ENCODE peak calls at places on chromosomes 1 and 21, in six cellular contexts. I is thyroid gland, P is lower leg skin, J is uterus, R is IMR-90, G is heart left ventricle. D is an unnamed sample.

GRCh38 chr1:25520446-25521061 is 22.9 kb upstream of the LDLRAP1 start:
- DNase-seq in P (peak), R (peak), G (no peak), J (peak), I (peak), D (peak)

GRCh38 chr1:239361403-239361802 is 25.0 kb upstream of the CHRM3 start:
- DNase-seq in J (no peak), I (no peak), P (no peak), R (peak), G (no peak), D (no peak)

GRCh38 chr1:43345119-43345518 is 7.5 kb downstream of the MPL start:
- DNase-seq in J (no peak), P (no peak), I (no peak), G (no peak), R (no peak), D (no peak)

GRCh38 chr1:157496121-157496526 is 56.2 kb downstream of the FCRL5 start:
- DNase-seq in I (peak), G (no peak), P (no peak), J (no peak), R (peak), D (peak)

GRCh38 chr1:79128726-79129125 is 122.2 kb upstream of the ADGRL4 start:
- DNase-seq in J (no peak), R (peak), G (no peak), P (no peak), I (no peak), D (no peak)

GRCh38 chr1:155175281-155175926 is 1.8 kb downstream of the TRIM46 start:
- DNase-seq in I (no peak), G (no peak), R (no peak), P (peak), J (no peak), D (no peak)

GRCh38 chr1:61742620-61743431 is 546 bp downstream of the PATJ start:
- DNase-seq in G (peak), I (peak), J (peak), R (peak), P (peak), D (peak)

GRCh38 chr21:45537111-45537745 is 5.0 kb downstream of the SLC19A1 start:
- DNase-seq in R (no peak), J (no peak), P (peak), I (peak), G (peak), D (no peak)

GRCh38 chr1:230002164-230002803 is 64.8 kb upstream of the GALNT2 start:
- DNase-seq in P (no peak), I (peak), J (no peak), R (no peak), G (no peak), D (peak)

GRCh38 chr1:185348995-185349394 is 32.0 kb upstream of the IVNS1ABP start:
- DNase-seq in P (no peak), J (no peak), R (no peak), I (no peak), G (no peak), D (no peak)

GRCh38 chr1:234261545-234261944 is 111.7 kb upstream of the COA6 start:
- DNase-seq in I (no peak), J (no peak), G (no peak), P (peak), R (no peak), D (no peak)

GRCh38 chr1:23695667-23696066 is 4.1 kb downstream of the RPL11 start:
- DNase-seq in R (no peak), P (no peak), I (no peak), G (no peak), J (no peak), D (no peak)
- TF ChIP-seq POLR2A in R (no peak), P (no peak), I (no peak), G (no peak), J (no peak), D (no peak)

GRCh38 chr1:41483960-41484844 is at the start of gene EDN2:
- DNase-seq in J (peak), I (peak), R (no peak), P (no peak), G (peak), D (peak)
- TF ChIP-seq CTCF in J (no peak), I (no peak), R (peak), P (no peak), G (no peak), D (no peak)

DNA sequence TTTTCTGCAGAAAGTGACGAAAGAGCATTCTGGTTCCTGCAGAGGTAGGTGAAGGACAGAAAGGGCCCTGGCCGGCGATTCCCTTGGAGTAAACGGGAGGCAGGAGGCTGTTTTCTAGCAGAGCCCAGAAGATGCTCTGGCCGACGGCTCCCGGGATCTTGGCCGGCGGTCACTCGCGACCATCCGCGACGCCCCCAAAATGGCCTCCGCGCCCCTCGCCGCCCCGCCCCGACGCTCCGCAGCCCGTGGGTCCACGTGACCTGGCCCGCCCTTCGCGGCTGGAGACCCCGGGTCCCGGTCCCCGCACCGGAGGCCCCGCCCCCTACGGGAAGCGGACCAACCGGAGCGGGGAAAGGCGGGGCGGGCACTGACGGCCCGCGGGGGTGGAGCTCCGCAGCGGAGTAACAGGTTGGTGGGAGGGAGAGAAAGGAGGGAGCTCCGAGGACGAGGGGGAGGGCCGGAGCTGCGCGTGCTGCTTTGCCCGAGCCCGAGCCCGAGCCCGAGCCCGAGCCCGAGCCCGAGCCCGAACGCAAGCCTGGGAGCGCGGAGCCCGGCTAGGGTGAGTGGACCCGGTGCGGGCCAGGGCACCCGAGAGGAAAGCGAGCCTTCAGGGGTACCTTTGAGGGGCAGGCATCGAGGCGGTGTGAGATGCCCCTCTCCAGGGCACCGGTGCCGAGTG is at the start of gene CGN:
- DNase-seq in R (peak), G (peak), I (peak), P (peak), J (peak), D (peak)
- TF ChIP-seq POLR2A in R (no peak), G (no peak), I (peak), P (no peak), J (no peak), D (no peak)

DNA sequence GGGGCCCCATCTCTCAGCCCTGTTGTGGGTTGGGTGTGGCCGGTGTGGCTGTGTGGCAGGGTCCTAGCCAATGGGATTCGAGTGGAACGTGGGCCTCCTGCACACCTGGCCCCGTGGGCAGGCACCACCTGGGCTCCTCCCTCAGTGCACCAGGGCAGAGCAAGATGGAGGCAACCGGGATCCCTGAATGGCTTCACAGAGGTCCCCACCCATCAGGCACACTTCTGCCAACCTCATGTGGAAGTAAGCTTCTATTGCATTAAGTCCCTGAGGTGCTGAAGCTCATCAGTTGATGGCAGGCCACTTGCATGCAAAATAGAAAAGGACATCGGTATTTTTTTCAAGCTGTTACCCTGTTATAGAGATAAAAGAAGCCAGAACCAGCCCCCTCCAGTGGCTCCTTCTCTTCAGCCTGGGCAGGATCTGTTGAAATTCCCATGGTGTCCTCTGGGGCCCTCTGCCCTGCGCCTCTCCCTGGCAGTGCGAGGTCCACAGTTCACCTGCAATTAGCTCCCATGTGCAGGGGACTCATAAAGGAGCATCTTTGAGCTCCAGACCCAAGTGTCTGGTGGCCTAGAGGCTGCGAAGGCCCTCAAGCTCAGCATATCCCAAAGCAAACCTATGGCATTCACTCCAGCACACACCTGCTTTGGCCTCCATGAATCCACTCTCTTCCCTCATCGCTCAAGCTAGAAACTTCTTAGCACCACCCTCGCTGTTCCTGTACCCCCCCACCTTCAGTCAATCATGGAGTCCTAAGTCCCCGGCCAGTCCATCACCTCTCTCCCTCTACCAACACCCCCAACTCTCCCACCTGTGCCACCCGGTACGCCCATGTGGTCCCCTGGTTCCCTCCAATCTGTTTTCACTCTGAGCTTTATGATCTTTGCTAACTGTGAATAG is 2.1 kb upstream of the SLC45A1 start:
- DNase-seq in G (no peak), J (no peak), P (no peak), R (no peak), I (no peak), D (no peak)
- TF ChIP-seq CTCF in G (no peak), J (no peak), P (no peak), R (peak), I (no peak), D (no peak)

DNA sequence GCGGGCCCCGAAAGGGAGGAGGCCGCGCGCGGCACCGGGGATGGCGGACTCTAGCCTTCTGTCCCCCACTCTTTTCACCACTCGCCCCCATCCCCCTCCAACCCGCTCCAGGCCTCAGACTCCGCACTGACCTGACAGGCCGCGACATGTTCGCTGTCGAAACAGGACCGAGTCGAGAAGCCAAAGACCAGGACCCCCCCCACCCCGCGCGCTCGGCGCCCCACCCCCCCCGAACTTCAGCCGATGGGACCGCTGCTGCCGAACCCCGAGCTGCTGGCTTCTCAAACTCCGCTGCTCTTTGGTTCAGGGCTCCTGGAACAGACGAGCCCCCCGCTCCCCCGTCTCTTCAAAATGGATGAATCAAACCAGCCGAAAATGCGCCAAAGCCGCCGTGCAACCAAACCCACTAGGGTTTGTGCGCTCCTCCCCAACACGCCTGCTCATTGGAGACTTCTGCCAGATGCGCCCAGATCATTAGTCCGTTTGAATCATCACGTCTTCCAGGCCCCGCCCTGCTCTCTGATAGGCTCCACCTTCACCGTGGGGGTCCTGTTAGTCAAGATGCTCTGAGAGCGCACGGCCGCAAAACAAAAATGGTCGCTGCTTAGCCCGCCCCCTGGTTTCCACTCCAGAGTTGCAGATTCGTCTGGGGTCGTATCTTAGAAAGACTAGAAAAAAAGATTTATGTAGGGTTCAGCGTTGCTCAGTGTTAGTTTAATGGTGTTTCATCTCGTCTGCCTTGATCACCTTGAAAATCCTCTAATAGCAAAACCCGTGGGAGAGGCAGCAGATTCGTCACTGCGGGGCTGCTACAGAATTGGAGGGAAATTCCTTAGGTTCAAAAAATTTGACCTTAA is at the start of gene NUCKS1:
- DNase-seq in J (peak), R (peak), P (peak), G (peak), I (peak), D (peak)
- TF ChIP-seq POLR2A in J (no peak), R (peak), P (no peak), G (peak), I (peak), D (peak)

DNA sequence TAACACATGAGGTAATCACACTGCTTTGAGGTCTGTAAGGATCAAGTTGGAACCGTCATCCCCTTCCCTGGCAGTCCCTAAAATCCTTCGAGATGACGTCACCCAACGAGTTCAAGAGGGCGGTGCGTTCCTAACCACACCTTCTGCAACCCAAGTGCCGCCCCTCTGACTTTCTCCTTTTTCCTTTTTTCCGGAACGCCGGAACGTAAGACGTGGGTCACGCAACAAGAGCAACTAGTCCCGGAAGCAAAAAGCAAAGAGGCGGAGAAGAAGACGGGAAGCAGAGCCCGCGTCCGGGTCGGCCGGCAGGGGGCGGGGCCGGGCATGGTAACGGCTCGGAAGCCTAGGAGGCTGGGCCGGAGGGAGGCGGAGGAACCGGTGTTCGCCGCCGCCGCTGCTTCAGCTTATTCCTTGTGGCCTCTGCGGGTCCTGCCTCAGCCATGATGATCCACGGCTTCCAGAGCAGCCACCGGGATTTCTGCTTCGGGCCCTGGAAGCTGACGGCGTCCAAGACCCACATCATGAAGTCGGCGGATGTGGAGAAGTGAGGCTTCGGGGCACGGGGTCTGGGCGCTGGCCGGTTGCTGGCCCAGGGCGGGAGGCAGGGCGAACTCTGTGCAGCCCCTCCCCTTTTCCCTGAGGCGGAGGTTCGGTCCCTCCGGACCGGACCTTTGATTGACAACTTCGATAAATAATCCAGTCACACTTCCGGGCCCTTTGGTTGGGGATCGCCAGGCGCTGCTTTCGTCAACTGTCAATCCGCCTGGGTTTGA is at the start of gene TIPRL:
- DNase-seq in I (peak), R (peak), P (peak), J (peak), G (peak), D (peak)
- TF ChIP-seq CTCF in I (peak), R (peak), P (peak), J (peak), G (peak), D (peak)